ENCODE peak calls at places on chromosomes 11 and 22, in seven cellular contexts. One of them, this sample, is unnamed.

GRCh38 chr11:62710001-62710345 is 2.5 kb downstream of the GNG3 start:
- DNase-seq in mucosa of descending colon: no peak
- DNase-seq in lung: no peak
- DNase-seq in WERI-Rb-1: no peak
- DNase-seq in heart left ventricle: no peak
- DNase-seq in HCT116: no peak
- DNase-seq in body of pancreas: no peak
- DNase-seq in this sample: peak; percentile 68

GRCh38 chr22:29049655-29050263 is 11.9 kb downstream of the C22orf31 start:
- DNase-seq in body of pancreas: no peak
- DNase-seq in mucosa of descending colon: no peak
- DNase-seq in lung: no peak
- DNase-seq in HCT116: no peak
- DNase-seq in heart left ventricle: no peak
- DNase-seq in WERI-Rb-1: no peak
- DNase-seq in this sample: no peak

GRCh38 chr22:49255154-49255553 is 572.5 kb downstream of the BRD1 start:
- DNase-seq in HCT116: no peak
- DNase-seq in WERI-Rb-1: no peak
- DNase-seq in body of pancreas: no peak
- DNase-seq in heart left ventricle: no peak
- DNase-seq in lung: no peak
- DNase-seq in mucosa of descending colon: no peak
- DNase-seq in this sample: no peak

GRCh38 chr11:8811571-8811970 is 99.4 kb upstream of the AKIP1 start:
- DNase-seq in mucosa of descending colon: no peak
- DNase-seq in lung: no peak
- DNase-seq in WERI-Rb-1: no peak
- DNase-seq in body of pancreas: no peak
- DNase-seq in heart left ventricle: no peak
- DNase-seq in HCT116: no peak
- DNase-seq in this sample: no peak

GRCh38 chr11:69774354-69775162 is 583 bp downstream of the FGF4 start:
- DNase-seq in lung: no peak
- DNase-seq in mucosa of descending colon: no peak
- DNase-seq in heart left ventricle: no peak
- DNase-seq in body of pancreas: no peak
- DNase-seq in WERI-Rb-1: no peak
- DNase-seq in HCT116: no peak
- DNase-seq in this sample: no peak

GRCh38 chr11:126332221-126332711 is 23.2 kb upstream of the ST3GAL4 start:
- DNase-seq in body of pancreas: peak; percentile 29
- DNase-seq in HCT116: no peak
- DNase-seq in heart left ventricle: peak; percentile 88
- DNase-seq in WERI-Rb-1: no peak
- DNase-seq in lung: no peak
- DNase-seq in mucosa of descending colon: peak; percentile 62
- DNase-seq in this sample: no peak

GRCh38 chr11:1783725-1784529 is 20.2 kb upstream of the CTSD start:
- DNase-seq in body of pancreas: no peak
- DNase-seq in WERI-Rb-1: no peak
- DNase-seq in mucosa of descending colon: no peak
- DNase-seq in heart left ventricle: no peak
- DNase-seq in lung: no peak
- DNase-seq in HCT116: no peak
- DNase-seq in this sample: no peak

GRCh38 chr11:27696112-27696511 is 4.1 kb downstream of the BDNF start:
- DNase-seq in WERI-Rb-1: no peak
- DNase-seq in body of pancreas: no peak
- DNase-seq in lung: no peak
- DNase-seq in mucosa of descending colon: no peak
- DNase-seq in heart left ventricle: no peak
- DNase-seq in HCT116: no peak
- DNase-seq in this sample: no peak

GRCh38 chr11:65560555-65561418 is 2.6 kb upstream of the LTBP3 start:
- DNase-seq in HCT116: no peak
- DNase-seq in body of pancreas: peak; percentile 64
- DNase-seq in lung: no peak
- DNase-seq in WERI-Rb-1: peak; percentile 74
- DNase-seq in heart left ventricle: no peak
- DNase-seq in mucosa of descending colon: peak; percentile 65
- DNase-seq in this sample: no peak

GRCh38 chr22:31119026-31119717 is 3.6 kb upstream of the INPP5J start:
- DNase-seq in mucosa of descending colon: no peak
- DNase-seq in heart left ventricle: no peak
- DNase-seq in WERI-Rb-1: peak; percentile 52
- DNase-seq in lung: no peak
- DNase-seq in body of pancreas: peak; percentile 61
- DNase-seq in HCT116: no peak
- DNase-seq in this sample: no peak

GRCh38 chr22:17332109-17332508 is 37.2 kb upstream of the CECR2 start:
- DNase-seq in mucosa of descending colon: no peak
- DNase-seq in lung: no peak
- DNase-seq in body of pancreas: no peak
- DNase-seq in HCT116: no peak
- DNase-seq in WERI-Rb-1: no peak
- DNase-seq in heart left ventricle: no peak
- DNase-seq in this sample: no peak

GRCh38 chr11:12359761-12360160 is 17.6 kb upstream of the PARVA start:
- DNase-seq in WERI-Rb-1: no peak
- DNase-seq in mucosa of descending colon: no peak
- DNase-seq in HCT116: no peak
- DNase-seq in heart left ventricle: no peak
- DNase-seq in lung: no peak
- DNase-seq in body of pancreas: no peak
- DNase-seq in this sample: no peak

GRCh38 chr11:115845872-115846271 is 341.7 kb upstream of the CADM1 start:
- DNase-seq in HCT116: no peak
- DNase-seq in lung: no peak
- DNase-seq in heart left ventricle: no peak
- DNase-seq in mucosa of descending colon: no peak
- DNase-seq in body of pancreas: no peak
- DNase-seq in WERI-Rb-1: no peak
- DNase-seq in this sample: no peak

GRCh38 chr11:119093951-119094815 is 7.5 kb downstream of the DPAGT1 start:
- DNase-seq in mucosa of descending colon: no peak
- DNase-seq in body of pancreas: peak; percentile 44
- DNase-seq in heart left ventricle: no peak
- DNase-seq in lung: peak; percentile 36
- DNase-seq in WERI-Rb-1: no peak
- DNase-seq in HCT116: no peak
- DNase-seq in this sample: peak; percentile 48

GRCh38 chr11:87352759-87353707 is 315.3 kb downstream of the TMEM135 start:
- DNase-seq in heart left ventricle: peak; percentile 92
- DNase-seq in body of pancreas: peak; percentile 86
- DNase-seq in mucosa of descending colon: peak; percentile 89
- DNase-seq in HCT116: peak; percentile 57
- DNase-seq in WERI-Rb-1: peak; percentile 87
- DNase-seq in lung: peak; percentile 83
- DNase-seq in this sample: peak; percentile 84

DNA sequence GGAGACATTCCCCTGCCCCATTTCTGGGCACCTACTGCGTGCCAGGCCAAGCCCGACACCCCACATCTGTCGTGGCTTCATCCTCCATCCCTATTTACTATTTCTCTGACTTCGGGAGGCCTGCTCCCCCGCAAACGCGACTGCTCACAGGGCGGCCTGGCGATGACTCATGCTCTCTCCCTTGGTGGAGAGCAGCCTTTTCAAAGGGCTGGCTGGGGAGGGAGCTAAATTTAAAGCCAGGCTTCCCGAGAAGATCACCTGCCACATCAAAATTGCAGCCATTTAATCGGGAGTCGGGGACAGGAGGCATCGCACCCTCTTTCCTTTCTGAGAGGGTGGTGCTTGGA is 24.9 kb upstream of the SHISAL1 start:
- DNase-seq in body of pancreas: no peak
- DNase-seq in HCT116: no peak
- DNase-seq in lung: no peak
- DNase-seq in heart left ventricle: no peak
- DNase-seq in WERI-Rb-1: peak; percentile 35
- DNase-seq in mucosa of descending colon: no peak
- DNase-seq in this sample: no peak
- TF ChIP-seq CTCF in body of pancreas: no peak
- TF ChIP-seq CTCF in HCT116: no peak
- TF ChIP-seq CTCF in lung: no peak
- TF ChIP-seq CTCF in heart left ventricle: no peak
- TF ChIP-seq CTCF in WERI-Rb-1: no peak
- TF ChIP-seq CTCF in mucosa of descending colon: no peak
- TF ChIP-seq CTCF in this sample: no peak

GRCh38 chr11:76762867-76763572 is 20.1 kb upstream of the TSKU start:
- DNase-seq in heart left ventricle: no peak
- DNase-seq in lung: no peak
- DNase-seq in body of pancreas: no peak
- DNase-seq in HCT116: no peak
- DNase-seq in mucosa of descending colon: no peak
- DNase-seq in WERI-Rb-1: no peak
- DNase-seq in this sample: no peak

GRCh38 chr11:76764941-76765340 is 18.2 kb upstream of the TSKU start:
- DNase-seq in body of pancreas: no peak
- DNase-seq in lung: no peak
- DNase-seq in HCT116: no peak
- DNase-seq in mucosa of descending colon: no peak
- DNase-seq in heart left ventricle: no peak
- DNase-seq in WERI-Rb-1: no peak
- DNase-seq in this sample: no peak

GRCh38 chr11:76761959-76762358 is 21.2 kb upstream of the TSKU start:
- DNase-seq in mucosa of descending colon: no peak
- DNase-seq in body of pancreas: no peak
- DNase-seq in heart left ventricle: no peak
- DNase-seq in HCT116: no peak
- DNase-seq in WERI-Rb-1: no peak
- DNase-seq in lung: no peak
- DNase-seq in this sample: no peak

GRCh38 chr11:76765863-76766350 is 17.2 kb upstream of the TSKU start:
- DNase-seq in WERI-Rb-1: no peak
- DNase-seq in body of pancreas: no peak
- DNase-seq in lung: no peak
- DNase-seq in mucosa of descending colon: no peak
- DNase-seq in heart left ventricle: no peak
- DNase-seq in HCT116: no peak
- DNase-seq in this sample: no peak

DNA sequence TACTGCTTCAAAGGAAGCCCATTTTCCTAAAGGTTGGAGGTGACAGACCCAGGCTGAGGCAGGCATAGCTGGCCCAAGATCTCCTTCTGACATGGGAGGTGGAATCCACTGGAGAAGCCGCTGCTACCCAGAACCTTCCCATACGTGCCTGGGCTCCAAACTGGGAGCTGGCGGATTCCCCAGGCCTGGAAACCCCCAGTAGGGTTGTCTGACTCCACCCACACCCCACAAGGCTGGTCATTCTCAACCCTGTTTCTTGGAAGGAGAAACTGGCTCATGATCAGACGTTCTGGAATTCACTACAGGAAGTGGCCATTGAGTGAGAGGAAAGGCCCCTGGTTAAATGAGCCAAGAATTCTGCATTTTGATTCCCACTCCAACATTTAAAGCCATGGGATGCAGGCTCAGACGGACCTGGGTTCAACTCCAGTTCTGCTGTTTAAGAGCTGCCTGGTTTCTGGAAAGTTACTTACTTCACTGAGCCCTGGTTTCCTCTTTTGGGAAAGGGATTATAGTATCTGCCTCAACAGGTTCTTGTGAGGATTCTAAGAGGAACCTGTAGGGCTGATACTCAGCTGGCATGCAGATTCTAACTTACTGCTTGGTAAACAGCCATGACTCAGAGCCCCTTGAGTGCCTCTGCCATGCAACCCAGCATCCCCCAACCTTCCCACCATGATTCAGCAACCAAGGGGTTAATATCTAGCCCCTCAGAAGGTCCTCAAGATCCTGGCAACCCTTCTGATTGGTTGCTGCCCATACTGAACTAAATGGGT is 19.4 kb upstream of the TSKU start:
- DNase-seq in heart left ventricle: no peak
- DNase-seq in WERI-Rb-1: no peak
- DNase-seq in body of pancreas: no peak
- DNase-seq in mucosa of descending colon: no peak
- DNase-seq in HCT116: no peak
- DNase-seq in lung: no peak
- DNase-seq in this sample: no peak
- H3K4me3 ChIP-seq in heart left ventricle: no peak overlapping the region
- H3K4me3 ChIP-seq in WERI-Rb-1: no peak overlapping the region
- H3K4me3 ChIP-seq in body of pancreas: no peak overlapping the region
- H3K4me3 ChIP-seq in mucosa of descending colon: no peak overlapping the region
- H3K4me3 ChIP-seq in HCT116: no peak overlapping the region
- H3K4me3 ChIP-seq in lung: no peak overlapping the region
- H3K4me3 ChIP-seq in this sample: no peak overlapping the region

GRCh38 chr11:129694538-129694937 is 121.1 kb upstream of the TMEM45B start:
- DNase-seq in HCT116: no peak
- DNase-seq in mucosa of descending colon: peak; percentile 54
- DNase-seq in WERI-Rb-1: no peak
- DNase-seq in lung: no peak
- DNase-seq in heart left ventricle: no peak
- DNase-seq in body of pancreas: no peak
- DNase-seq in this sample: peak; percentile 11
- TF ChIP-seq CTCF in HCT116: peak; percentile 48
- TF ChIP-seq CTCF in mucosa of descending colon: no peak
- TF ChIP-seq CTCF in WERI-Rb-1: peak; percentile 35
- TF ChIP-seq CTCF in lung: no peak
- TF ChIP-seq CTCF in heart left ventricle: no peak
- TF ChIP-seq CTCF in body of pancreas: no peak
- TF ChIP-seq CTCF in this sample: no peak

GRCh38 chr11:129636926-129637325 is 178.7 kb upstream of the TMEM45B start:
- DNase-seq in heart left ventricle: no peak
- DNase-seq in body of pancreas: no peak
- DNase-seq in WERI-Rb-1: no peak
- DNase-seq in mucosa of descending colon: no peak
- DNase-seq in lung: no peak
- DNase-seq in HCT116: no peak
- DNase-seq in this sample: no peak

GRCh38 chr11:129637983-129638776 is 177.5 kb upstream of the TMEM45B start:
- DNase-seq in body of pancreas: no peak
- DNase-seq in heart left ventricle: no peak
- DNase-seq in lung: no peak
- DNase-seq in mucosa of descending colon: no peak
- DNase-seq in HCT116: no peak
- DNase-seq in WERI-Rb-1: no peak
- DNase-seq in this sample: no peak

GRCh38 chr11:129640671-129641070 is 175.0 kb upstream of the TMEM45B start:
- DNase-seq in HCT116: no peak
- DNase-seq in mucosa of descending colon: no peak
- DNase-seq in WERI-Rb-1: no peak
- DNase-seq in body of pancreas: no peak
- DNase-seq in lung: no peak
- DNase-seq in heart left ventricle: no peak
- DNase-seq in this sample: no peak

GRCh38 chr11:129639300-129639699 is 176.3 kb upstream of the TMEM45B start:
- DNase-seq in HCT116: peak; percentile 96
- DNase-seq in WERI-Rb-1: no peak
- DNase-seq in heart left ventricle: no peak
- DNase-seq in mucosa of descending colon: no peak
- DNase-seq in lung: no peak
- DNase-seq in body of pancreas: no peak
- DNase-seq in this sample: no peak

DNA sequence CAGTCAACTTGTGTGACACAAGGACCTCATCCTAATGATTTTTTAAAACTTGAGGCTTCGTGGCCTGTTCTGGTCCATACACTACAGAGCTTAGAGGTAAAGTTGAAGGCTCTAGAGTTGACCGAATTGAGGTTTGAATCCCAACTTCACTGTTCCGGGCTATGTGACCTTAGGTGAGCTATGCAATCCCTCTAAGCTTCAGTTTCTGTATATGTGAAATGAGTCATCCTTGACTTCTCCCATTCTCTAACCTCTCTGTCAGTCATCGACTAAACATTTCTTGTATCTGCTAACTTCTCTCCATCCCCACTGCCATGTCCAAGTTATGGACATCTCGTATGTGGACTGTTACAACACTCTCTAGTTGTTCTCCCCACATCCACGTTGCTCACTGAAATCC is 178.2 kb upstream of the TMEM45B start:
- DNase-seq in HCT116: no peak
- DNase-seq in heart left ventricle: no peak
- DNase-seq in WERI-Rb-1: no peak
- DNase-seq in body of pancreas: no peak
- DNase-seq in lung: no peak
- DNase-seq in mucosa of descending colon: no peak
- DNase-seq in this sample: no peak
- H3K4me3 ChIP-seq in HCT116: no peak overlapping the region
- H3K4me3 ChIP-seq in heart left ventricle: no peak overlapping the region
- H3K4me3 ChIP-seq in WERI-Rb-1: no peak overlapping the region
- H3K4me3 ChIP-seq in body of pancreas: no peak overlapping the region
- H3K4me3 ChIP-seq in lung: no peak overlapping the region
- H3K4me3 ChIP-seq in mucosa of descending colon: no peak overlapping the region
- H3K4me3 ChIP-seq in this sample: no peak overlapping the region

This sample was measured in GM12865.